ENCODE peak calls at places on chromosomes 13 and 19, in nine cellular contexts. B, G, L, D, U, F, M, K and S are unnamed samples.
A peak's percentile ranks its signal among the peaks of the same experiment; 100 is the strongest.

GRCh38 chr13:91398413-91399188 is at the start of gene GPC5:
- DNase-seq in G (peak; percentile 75), L (peak; percentile 43), K (peak; percentile 82), F (peak; percentile 91), B (peak; percentile 22), M (peak; percentile 45), U (peak; percentile 84), D (peak; percentile 44), S (peak; percentile 58)

GRCh38 chr19:2668188-2668763 is 34.2 kb downstream of the GNG7 start:
- DNase-seq in D (no peak), K (peak; percentile 58), M (no peak), L (no peak), G (no peak), B (no peak), U (no peak), F (no peak), S (no peak)

GRCh38 chr19:13692096-13692495 is 72.2 kb upstream of the MRI1 start:
- DNase-seq in M (peak; percentile 69), B (peak; percentile 85), U (no peak), D (no peak), F (no peak), K (no peak), L (peak; percentile 56), G (no peak), S (peak; percentile 16)

GRCh38 chr13:33076451-33076992 is 60.3 kb downstream of the KL start:
- DNase-seq in U (no peak), M (no peak), F (no peak), B (no peak), K (no peak), G (no peak), L (no peak), D (no peak), S (no peak)

GRCh38 chr13:90107658-90108057 is 1239.8 kb upstream of the MIR17HG start:
- DNase-seq in G (no peak), D (no peak), U (no peak), B (no peak), M (no peak), F (no peak), L (no peak), K (no peak), S (no peak)

GRCh38 chr13:104357174-104357573 is 1291.0 kb upstream of the SLC10A2 start:
- DNase-seq in K (no peak), G (no peak), B (no peak), L (no peak), F (no peak), M (peak; percentile 18), D (no peak), U (no peak), S (peak; percentile 19)

GRCh38 chr19:38691938-38692457 is 44.5 kb downstream of the ACTN4 start:
- DNase-seq in L (no peak), M (peak; percentile 93), K (no peak), U (no peak), B (peak; percentile 98), F (no peak), G (no peak), D (peak; percentile 75), S (peak; percentile 91)

GRCh38 chr13:114203536-114203935 is 24.5 kb downstream of the CFAP97D2 start:
- DNase-seq in D (no peak), K (no peak), G (no peak), B (no peak), F (no peak), L (peak; percentile 59), M (no peak), U (no peak), S (no peak)

GRCh38 chr13:18232994-18233782 is 948.4 kb downstream of the TUBA3C start:
- DNase-seq in U (no peak), B (no peak), K (no peak), G (no peak), F (no peak), D (no peak), M (no peak), L (no peak), S (no peak)

GRCh38 chr19:46303702-46304397 is 7.0 kb downstream of the HIF3A start:
- DNase-seq in F (peak; percentile 92), M (peak; percentile 53), D (peak; percentile 57), L (peak; percentile 48), B (no peak), U (peak; percentile 92), K (peak; percentile 4), G (peak; percentile 63), S (peak; percentile 64)
- H3K4me3 ChIP-seq in F (no peak overlapping the region), M (no peak overlapping the region), D (no peak overlapping the region), L (peak overlapping the region; percentile 16), B (no peak overlapping the region), U (no peak overlapping the region), K (no peak overlapping the region), G (peak overlapping the region; percentile 4), S (no peak overlapping the region)

GRCh38 chr13:98141509-98141908 is 1.4 kb upstream of the FARP1 start:
- DNase-seq in L (no peak), M (no peak), D (no peak), U (no peak), B (no peak), K (no peak), F (no peak), G (no peak), S (no peak)

GRCh38 chr13:98143601-98144500 is 957 bp downstream of the FARP1 start:
- DNase-seq in K (peak; percentile 18), M (peak; percentile 53), L (no peak), B (peak; percentile 42), D (no peak), F (peak; percentile 74), U (peak; percentile 21), G (peak; percentile 20), S (peak; percentile 54)

GRCh38 chr13:98143157-98143553 is 261 bp downstream of the FARP1 start:
- DNase-seq in K (no peak), D (no peak), M (no peak), G (peak; percentile 58), F (peak; percentile 85), L (no peak), U (no peak), B (no peak), S (no peak)

GRCh38 chr13:98141938-98142426 is 912 bp upstream of the FARP1 start:
- DNase-seq in L (no peak), D (no peak), G (peak; percentile 19), K (peak; percentile 37), B (no peak), F (no peak), M (no peak), U (peak; percentile 45), S (no peak)

DNA sequence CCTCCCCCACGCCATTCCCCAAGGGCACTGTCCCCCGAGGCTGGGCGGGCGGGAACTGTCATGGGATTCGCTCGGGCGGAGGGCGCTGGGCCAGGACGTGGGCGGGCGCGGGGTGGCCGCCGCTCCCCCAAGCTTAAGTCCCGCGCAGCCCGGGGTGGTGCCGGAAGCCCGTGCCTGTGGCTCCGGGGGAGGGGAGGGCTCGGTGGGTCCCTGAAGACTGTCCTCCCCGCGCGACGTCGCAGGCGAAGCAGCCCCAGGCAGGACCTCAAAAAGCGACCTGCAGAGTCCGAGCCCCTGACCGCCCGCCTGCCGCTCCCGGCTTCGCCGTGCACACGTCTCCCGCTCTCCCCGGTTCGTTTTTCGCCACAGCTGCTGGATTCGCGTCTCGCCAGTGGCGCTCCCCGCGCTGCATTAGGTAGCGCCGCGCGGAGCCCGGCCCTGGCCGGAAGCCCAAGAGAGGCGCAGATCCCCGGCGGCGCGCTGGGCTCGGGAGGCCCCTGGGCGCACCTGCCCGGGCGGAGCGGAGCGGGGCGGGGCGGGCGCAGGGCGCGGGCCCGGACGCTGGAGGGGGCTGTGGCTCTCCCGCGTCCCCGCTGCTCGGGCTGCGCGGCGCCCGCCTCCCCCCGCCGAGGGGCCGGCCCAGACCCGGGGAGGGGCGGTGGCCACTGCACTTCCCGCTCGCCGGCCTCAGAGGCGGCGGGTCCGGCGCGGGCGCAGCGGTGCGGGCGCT is at the start of gene FARP1:
- DNase-seq in K (peak; percentile 80), U (peak; percentile 81), G (peak; percentile 79), M (peak; percentile 66), L (peak; percentile 38), F (peak; percentile 92), B (peak; percentile 24), D (peak; percentile 54), S (peak; percentile 56)
- TF ChIP-seq CTCF in K (peak; percentile 42), U (peak; percentile 91), G (peak; percentile 63), M (peak; percentile 22), L (peak; percentile 27), F (peak; percentile 27), B (peak; percentile 31), D (peak; percentile 50), S (no peak)

DNA sequence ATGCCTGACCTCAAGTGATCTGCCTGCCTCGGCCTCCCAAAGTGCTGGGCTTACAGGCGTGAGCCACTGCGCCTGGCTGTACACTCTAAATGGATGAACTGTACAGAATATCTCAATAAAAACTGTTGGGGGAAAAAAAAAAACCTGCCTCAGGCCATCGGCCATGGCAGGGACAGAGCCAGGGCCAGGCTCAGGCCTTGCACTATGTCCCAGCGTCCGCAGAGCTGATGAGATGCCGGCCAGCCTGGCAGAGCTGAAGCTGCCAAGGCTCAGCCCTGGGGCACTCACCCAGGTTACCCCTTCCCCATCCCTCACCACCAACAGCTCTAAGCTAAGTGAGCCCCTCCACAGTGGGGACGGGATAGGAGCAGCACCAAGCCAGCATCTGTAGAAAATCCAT is 6.1 kb downstream of the PPP6R1 start:
- DNase-seq in B (no peak), D (no peak), K (no peak), U (no peak), M (no peak), F (no peak), G (no peak), L (no peak), S (no peak)
- H3K4me3 ChIP-seq in B (no peak overlapping the region), D (no peak overlapping the region), K (peak overlapping the region; percentile 91), U (no peak overlapping the region), M (no peak overlapping the region), F (no peak overlapping the region), G (no peak overlapping the region), L (no peak overlapping the region), S (no peak overlapping the region)

GRCh38 chr13:45303866-45304265 is 37.1 kb downstream of the TPT1 start:
- DNase-seq in D (no peak), B (no peak), K (no peak), F (no peak), G (no peak), M (no peak), L (no peak), U (no peak), S (no peak)
- TF ChIP-seq CTCF in D (no peak), B (no peak), K (no peak), F (no peak), G (no peak), M (no peak), L (no peak), U (no peak), S (no peak)

GRCh38 chr13:26759156-26759906 is 1.3 kb downstream of the GPR12 start:
- DNase-seq in K (no peak), F (no peak), D (no peak), M (peak; percentile 1), G (no peak), B (no peak), U (no peak), L (no peak), S (no peak)
- H3K4me3 ChIP-seq in K (no peak overlapping the region), F (peak overlapping the region; percentile 17), D (no peak overlapping the region), M (no peak overlapping the region), G (peak overlapping the region; percentile 61), B (no peak overlapping the region), U (no peak overlapping the region), L (no peak overlapping the region), S (no peak overlapping the region)

GRCh38 chr19:4647676-4648644 is 8.6 kb downstream of the TNFAIP8L1 start:
- DNase-seq in M (no peak), F (no peak), K (no peak), D (no peak), G (peak; percentile 74), B (peak; percentile 48), L (no peak), U (no peak), S (peak; percentile 81)
- TF ChIP-seq CTCF in M (peak; percentile 41), F (no peak), K (no peak), D (no peak), G (peak; percentile 45), B (peak; percentile 35), L (no peak), U (no peak), S (peak; percentile 38)